ENCODE peak calls at places on chromosomes 16 and 17, in five cellular contexts. One of them, this sample, is unnamed.

GRCh38 chr16:12818331-12818730 is 14.6 kb upstream of the CPPED1 start:
- DNase-seq in tibial nerve: no peak
- DNase-seq in heart right ventricle: no peak
- DNase-seq in cardiac muscle cell: no peak
- DNase-seq in brain microvascular endothelial cell: no peak
- DNase-seq in this sample: no peak

GRCh38 chr17:63826468-63827001 is 696 bp upstream of the PSMC5 start:
- DNase-seq in tibial nerve: no peak
- DNase-seq in brain microvascular endothelial cell: peak; percentile 31
- DNase-seq in heart right ventricle: no peak
- DNase-seq in cardiac muscle cell: peak; percentile 48
- DNase-seq in this sample: peak; percentile 58

GRCh38 chr16:84277244-84277823 is 17.3 kb upstream of the WFDC1 start:
- DNase-seq in tibial nerve: peak; percentile 78
- DNase-seq in brain microvascular endothelial cell: peak; percentile 40
- DNase-seq in heart right ventricle: peak; percentile 76
- DNase-seq in cardiac muscle cell: peak; percentile 85
- DNase-seq in this sample: peak; percentile 18

GRCh38 chr17:2700031-2700490 is 11.5 kb downstream of the CLUH start:
- DNase-seq in brain microvascular endothelial cell: no peak
- DNase-seq in cardiac muscle cell: no peak
- DNase-seq in heart right ventricle: no peak
- DNase-seq in tibial nerve: no peak
- DNase-seq in this sample: no peak

GRCh38 chr16:84583995-84584394 is 33.9 kb downstream of the COTL1 start:
- DNase-seq in tibial nerve: no peak
- DNase-seq in brain microvascular endothelial cell: no peak
- DNase-seq in cardiac muscle cell: no peak
- DNase-seq in heart right ventricle: no peak
- DNase-seq in this sample: no peak

GRCh38 chr17:42804918-42805367 is 6.3 kb downstream of the CNTD1 start:
- DNase-seq in tibial nerve: no peak
- DNase-seq in heart right ventricle: no peak
- DNase-seq in cardiac muscle cell: no peak
- DNase-seq in brain microvascular endothelial cell: no peak
- DNase-seq in this sample: no peak

GRCh38 chr16:72264776-72265175 is 92.8 kb upstream of the PMFBP1 start:
- DNase-seq in brain microvascular endothelial cell: no peak
- DNase-seq in cardiac muscle cell: no peak
- DNase-seq in heart right ventricle: no peak
- DNase-seq in tibial nerve: no peak
- DNase-seq in this sample: no peak

GRCh38 chr16:81650982-81651562 is 128.0 kb upstream of the PLCG2 start:
- DNase-seq in cardiac muscle cell: peak; percentile 86
- DNase-seq in heart right ventricle: peak; percentile 78
- DNase-seq in tibial nerve: peak; percentile 61
- DNase-seq in brain microvascular endothelial cell: peak; percentile 34
- DNase-seq in this sample: no peak

GRCh38 chr16:77408607-77409006 is 26.2 kb downstream of the ADAMTS18 start:
- DNase-seq in cardiac muscle cell: no peak
- DNase-seq in tibial nerve: no peak
- DNase-seq in heart right ventricle: no peak
- DNase-seq in brain microvascular endothelial cell: no peak
- DNase-seq in this sample: no peak

GRCh38 chr16:57299009-57299718 is 14.7 kb upstream of the PLLP start:
- DNase-seq in brain microvascular endothelial cell: peak; percentile 79
- DNase-seq in cardiac muscle cell: no peak
- DNase-seq in tibial nerve: no peak
- DNase-seq in heart right ventricle: no peak
- DNase-seq in this sample: peak; percentile 87

GRCh38 chr17:8126306-8127066 is 2.6 kb upstream of the HES7 start:
- DNase-seq in cardiac muscle cell: peak; percentile 81
- DNase-seq in brain microvascular endothelial cell: no peak
- DNase-seq in heart right ventricle: peak; percentile 63
- DNase-seq in tibial nerve: peak; percentile 23
- DNase-seq in this sample: peak; percentile 73

GRCh38 chr17:40436631-40437030 is 6.6 kb upstream of the IGFBP4 start:
- DNase-seq in heart right ventricle: no peak
- DNase-seq in brain microvascular endothelial cell: no peak
- DNase-seq in tibial nerve: no peak
- DNase-seq in cardiac muscle cell: no peak
- DNase-seq in this sample: no peak

GRCh38 chr17:57594767-57595166 is 150.3 kb downstream of the CCDC182 start:
- DNase-seq in cardiac muscle cell: no peak
- DNase-seq in tibial nerve: no peak
- DNase-seq in heart right ventricle: no peak
- DNase-seq in brain microvascular endothelial cell: no peak
- DNase-seq in this sample: no peak

GRCh38 chr16:49588729-49589384 is 215.3 kb downstream of the C16orf78 start:
- DNase-seq in tibial nerve: no peak
- DNase-seq in cardiac muscle cell: no peak
- DNase-seq in heart right ventricle: no peak
- DNase-seq in brain microvascular endothelial cell: peak; percentile 86
- DNase-seq in this sample: peak; percentile 21

GRCh38 chr17:32484041-32484461 is 2.7 kb upstream of the CDK5R1 start:
- DNase-seq in brain microvascular endothelial cell: no peak
- DNase-seq in cardiac muscle cell: peak; percentile 17
- DNase-seq in tibial nerve: no peak
- DNase-seq in heart right ventricle: no peak
- DNase-seq in this sample: no peak

GRCh38 chr16:72793017-72793416 is 254.9 kb downstream of the ZFHX3 start:
- DNase-seq in heart right ventricle: no peak
- DNase-seq in brain microvascular endothelial cell: no peak
- DNase-seq in cardiac muscle cell: no peak
- DNase-seq in tibial nerve: no peak
- DNase-seq in this sample: no peak

GRCh38 chr17:39755550-39756375 is 18.0 kb downstream of the GRB7 start:
- DNase-seq in heart right ventricle: no peak
- DNase-seq in tibial nerve: no peak
- DNase-seq in brain microvascular endothelial cell: no peak
- DNase-seq in cardiac muscle cell: no peak
- DNase-seq in this sample: no peak

GRCh38 chr16:74297296-74297665 is 667 bp downstream of the PSMD7 start:
- DNase-seq in heart right ventricle: no peak
- DNase-seq in tibial nerve: no peak
- DNase-seq in cardiac muscle cell: peak; percentile 11
- DNase-seq in brain microvascular endothelial cell: peak; percentile 39
- DNase-seq in this sample: peak; percentile 20

GRCh38 chr16:57623251-57624043 is 5.0 kb upstream of the ADGRG1 start:
- DNase-seq in cardiac muscle cell: no peak
- DNase-seq in tibial nerve: no peak
- DNase-seq in heart right ventricle: no peak
- DNase-seq in brain microvascular endothelial cell: peak; percentile 63
- DNase-seq in this sample: peak; percentile 50

GRCh38 chr16:66130296-66130910 is 236.1 kb upstream of the CDH5 start:
- DNase-seq in cardiac muscle cell: no peak
- DNase-seq in tibial nerve: no peak
- DNase-seq in heart right ventricle: no peak
- DNase-seq in brain microvascular endothelial cell: peak; percentile 62
- DNase-seq in this sample: peak; percentile 82

GRCh38 chr16:53740933-53741531 is 37.1 kb downstream of the FTO start:
- DNase-seq in tibial nerve: no peak
- DNase-seq in cardiac muscle cell: no peak
- DNase-seq in heart right ventricle: no peak
- DNase-seq in brain microvascular endothelial cell: no peak
- DNase-seq in this sample: no peak

GRCh38 chr16:11560701-11561439 is 25.8 kb downstream of the LITAF start:
- DNase-seq in brain microvascular endothelial cell: no peak
- DNase-seq in cardiac muscle cell: no peak
- DNase-seq in heart right ventricle: no peak
- DNase-seq in tibial nerve: peak; percentile 50
- DNase-seq in this sample: peak; percentile 64

GRCh38 chr16:63363738-63364137 is 1327.5 kb upstream of the CDH8 start:
- DNase-seq in brain microvascular endothelial cell: no peak
- DNase-seq in cardiac muscle cell: no peak
- DNase-seq in heart right ventricle: no peak
- DNase-seq in tibial nerve: no peak
- DNase-seq in this sample: no peak

GRCh38 chr16:63365665-63366064 is 1329.4 kb upstream of the CDH8 start:
- DNase-seq in cardiac muscle cell: no peak
- DNase-seq in brain microvascular endothelial cell: no peak
- DNase-seq in tibial nerve: no peak
- DNase-seq in heart right ventricle: no peak
- DNase-seq in this sample: no peak

GRCh38 chr16:63361032-63361624 is 1324.9 kb upstream of the CDH8 start:
- DNase-seq in tibial nerve: peak; percentile 27
- DNase-seq in brain microvascular endothelial cell: peak; percentile 57
- DNase-seq in heart right ventricle: no peak
- DNase-seq in cardiac muscle cell: peak; percentile 62
- DNase-seq in this sample: peak; percentile 75
- TF ChIP-seq CTCF in tibial nerve: peak; percentile 45
- TF ChIP-seq CTCF in brain microvascular endothelial cell: peak; percentile 78
- TF ChIP-seq CTCF in heart right ventricle: peak; percentile 72
- TF ChIP-seq CTCF in cardiac muscle cell: peak; percentile 92
- TF ChIP-seq CTCF in this sample: peak; percentile 85

GRCh38 chr17:67316776-67317175 is 49.6 kb downstream of the PSMD12 start:
- DNase-seq in heart right ventricle: no peak
- DNase-seq in cardiac muscle cell: no peak
- DNase-seq in tibial nerve: no peak
- DNase-seq in brain microvascular endothelial cell: no peak
- DNase-seq in this sample: no peak

GRCh38 chr17:67312265-67312664 is 54.1 kb downstream of the PSMD12 start:
- DNase-seq in tibial nerve: no peak
- DNase-seq in heart right ventricle: no peak
- DNase-seq in brain microvascular endothelial cell: no peak
- DNase-seq in cardiac muscle cell: no peak
- DNase-seq in this sample: no peak

GRCh38 chr17:67310406-67310805 is 56.0 kb downstream of the PSMD12 start:
- DNase-seq in brain microvascular endothelial cell: no peak
- DNase-seq in tibial nerve: no peak
- DNase-seq in heart right ventricle: no peak
- DNase-seq in cardiac muscle cell: no peak
- DNase-seq in this sample: no peak

GRCh38 chr17:67315865-67316264 is 50.5 kb downstream of the PSMD12 start:
- DNase-seq in tibial nerve: no peak
- DNase-seq in heart right ventricle: no peak
- DNase-seq in cardiac muscle cell: no peak
- DNase-seq in brain microvascular endothelial cell: no peak
- DNase-seq in this sample: no peak

DNA sequence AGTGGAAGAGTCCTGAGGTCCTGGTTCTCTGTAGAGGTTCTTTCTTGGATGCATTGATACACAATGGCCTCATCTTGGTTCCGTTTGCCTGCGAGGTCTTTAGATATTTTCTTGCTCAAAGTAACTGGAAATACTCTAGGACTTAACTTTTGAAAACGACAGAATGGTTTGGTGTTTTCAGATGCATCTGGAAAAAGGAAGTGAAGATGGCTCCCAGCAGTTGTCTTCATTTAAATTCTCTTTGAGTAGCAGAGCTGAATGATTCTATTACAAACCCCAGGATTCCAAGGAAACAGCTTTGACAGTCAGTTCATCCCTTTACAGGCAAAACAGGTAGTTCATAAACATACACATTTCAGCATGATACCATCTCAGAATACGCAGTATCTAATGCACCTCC is 54.8 kb downstream of the PSMD12 start:
- DNase-seq in tibial nerve: no peak
- DNase-seq in brain microvascular endothelial cell: no peak
- DNase-seq in cardiac muscle cell: no peak
- DNase-seq in heart right ventricle: no peak
- DNase-seq in this sample: no peak
- H3K4me3 ChIP-seq in tibial nerve: no peak overlapping the region
- H3K4me3 ChIP-seq in brain microvascular endothelial cell: no peak overlapping the region
- H3K4me3 ChIP-seq in cardiac muscle cell: no peak overlapping the region
- H3K4me3 ChIP-seq in heart right ventricle: no peak overlapping the region
- H3K4me3 ChIP-seq in this sample: no peak overlapping the region

DNA sequence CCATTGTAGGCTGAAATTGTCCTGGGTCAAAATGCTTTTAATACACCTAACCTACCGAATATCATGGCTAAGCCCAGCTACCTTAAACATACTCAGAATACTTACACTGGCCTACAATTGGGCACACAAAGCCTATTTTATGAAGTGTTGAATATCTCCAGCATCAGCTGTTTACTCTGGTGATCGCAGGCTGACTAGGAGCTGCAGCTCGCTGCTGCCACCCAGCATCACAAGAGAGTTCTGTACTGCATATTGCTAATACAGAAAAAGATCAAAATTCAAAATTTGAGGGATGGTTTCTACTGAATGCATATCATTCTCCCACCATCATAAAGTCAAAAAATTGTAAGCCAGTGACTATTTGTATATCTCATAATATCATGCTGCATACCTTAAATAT is 55.3 kb downstream of the ULK2 start:
- DNase-seq in brain microvascular endothelial cell: no peak
- DNase-seq in tibial nerve: no peak
- DNase-seq in cardiac muscle cell: no peak
- DNase-seq in heart right ventricle: no peak
- DNase-seq in this sample: peak; percentile 26
- TF ChIP-seq CTCF in brain microvascular endothelial cell: peak; percentile 69
- TF ChIP-seq CTCF in tibial nerve: peak; percentile 14
- TF ChIP-seq CTCF in cardiac muscle cell: peak; percentile 16
- TF ChIP-seq CTCF in heart right ventricle: peak; percentile 7
- TF ChIP-seq CTCF in this sample: peak; percentile 52

DNA sequence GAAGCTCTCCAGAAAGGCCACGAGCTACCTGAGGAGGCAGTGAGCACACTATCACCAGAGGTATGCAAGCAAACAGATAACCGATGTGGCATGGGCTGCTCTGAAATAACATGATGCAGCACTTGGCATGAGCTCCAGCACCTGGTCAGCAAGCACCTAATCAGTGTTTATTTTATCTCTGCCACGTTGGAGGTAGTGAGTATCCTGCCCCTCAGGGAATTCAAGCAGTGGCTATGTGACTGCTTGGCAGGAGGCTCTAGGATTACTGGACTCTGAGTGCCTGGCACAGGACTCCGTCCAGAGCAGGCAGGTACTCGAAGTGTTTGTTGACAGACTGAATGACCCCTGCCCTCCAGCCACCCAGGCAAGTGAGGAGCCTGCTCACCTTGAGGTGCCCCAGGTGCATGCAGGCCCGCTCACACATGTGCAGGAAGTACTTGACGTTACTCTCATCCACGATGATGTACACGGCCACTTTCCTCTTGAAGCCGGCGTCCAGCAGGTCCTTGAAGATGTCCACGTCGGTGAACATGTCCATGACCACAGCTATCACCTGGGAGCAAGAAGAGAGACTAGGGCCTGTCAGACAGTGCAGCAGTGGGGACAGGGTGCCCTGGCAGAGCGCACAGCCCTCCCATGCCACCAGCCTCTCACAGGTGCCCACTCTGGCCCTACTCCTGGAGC is 16.6 kb downstream of the FAM83G start:
- DNase-seq in cardiac muscle cell: no peak
- DNase-seq in brain microvascular endothelial cell: no peak
- DNase-seq in heart right ventricle: no peak
- DNase-seq in tibial nerve: no peak
- DNase-seq in this sample: no peak
- H3K4me3 ChIP-seq in cardiac muscle cell: no peak overlapping the region
- H3K4me3 ChIP-seq in brain microvascular endothelial cell: no peak overlapping the region
- H3K4me3 ChIP-seq in heart right ventricle: no peak overlapping the region
- H3K4me3 ChIP-seq in tibial nerve: no peak overlapping the region
- H3K4me3 ChIP-seq in this sample: no peak overlapping the region

GRCh38 chr17:80826955-80827645 is 164.5 kb upstream of the CHMP6 start:
- DNase-seq in cardiac muscle cell: no peak
- DNase-seq in brain microvascular endothelial cell: peak; percentile 97
- DNase-seq in heart right ventricle: no peak
- DNase-seq in tibial nerve: peak; percentile 37
- DNase-seq in this sample: peak; percentile 97
- TF ChIP-seq CTCF in cardiac muscle cell: peak; percentile 17
- TF ChIP-seq CTCF in brain microvascular endothelial cell: peak; percentile 30
- TF ChIP-seq CTCF in heart right ventricle: no peak
- TF ChIP-seq CTCF in tibial nerve: no peak
- TF ChIP-seq CTCF in this sample: peak; percentile 17

GRCh38 chr17:47287639-47288038 is 34.0 kb downstream of the ITGB3 start:
- DNase-seq in cardiac muscle cell: no peak
- DNase-seq in brain microvascular endothelial cell: no peak
- DNase-seq in tibial nerve: no peak
- DNase-seq in heart right ventricle: no peak
- DNase-seq in this sample: no peak
- H3K4me3 ChIP-seq in cardiac muscle cell: no peak overlapping the region
- H3K4me3 ChIP-seq in brain microvascular endothelial cell: no peak overlapping the region
- H3K4me3 ChIP-seq in tibial nerve: no peak overlapping the region
- H3K4me3 ChIP-seq in heart right ventricle: no peak overlapping the region
- H3K4me3 ChIP-seq in this sample: no peak overlapping the region

This sample was measured in foreskin fibroblast.